ENCODE peak calls at places on chromosomes 11 and 22, in six cellular contexts. E is keratinocyte, Z is psoas muscle, A is cardiac muscle cell, B is left lung, R is ovary. P is an unnamed sample.

GRCh38 chr11:6505577-6506240 is 8.6 kb downstream of the DNHD1 start:
- DNase-seq in B (no peak), R (no peak), E (peak; percentile 28), A (peak; percentile 29), Z (no peak), P (no peak)

GRCh38 chr11:47244664-47245350 is 3.8 kb downstream of the ACP2 start:
- DNase-seq in E (no peak), A (no peak), B (peak; percentile 80), R (no peak), Z (no peak), P (peak; percentile 82)

GRCh38 chr11:297666-298405 is 1.5 kb downstream of the IFITM5 start:
- DNase-seq in R (no peak), Z (peak; percentile 23), E (no peak), B (peak; percentile 63), A (no peak), P (peak; percentile 71)

GRCh38 chr22:23772315-23773246 is at the start of gene MMP11:
- DNase-seq in Z (peak; percentile 71), A (peak; percentile 71), E (no peak), R (peak; percentile 58), B (peak; percentile 87), P (peak; percentile 88)

GRCh38 chr22:22235564-22235963 is 9.0 kb upstream of the VPREB1 start:
- DNase-seq in Z (no peak), E (no peak), R (no peak), B (no peak), A (no peak), P (no peak)

GRCh38 chr11:123303924-123304323 is 108.9 kb upstream of the CLMP start:
- DNase-seq in Z (no peak), A (no peak), B (no peak), E (no peak), R (no peak), P (no peak)

GRCh38 chr11:17171342-17171741 is 36.4 kb downstream of the PIK3C2A start:
- DNase-seq in E (no peak), R (no peak), Z (no peak), B (no peak), A (no peak), P (no peak)

GRCh38 chr22:39317756-39318506 is 1.5 kb downstream of the RPL3 start:
- DNase-seq in A (no peak), R (no peak), B (no peak), Z (no peak), E (peak; percentile 40), P (no peak)

GRCh38 chr11:115301029-115301428 is 203.2 kb downstream of the CADM1 start:
- DNase-seq in Z (no peak), E (no peak), B (no peak), R (no peak), A (no peak), P (no peak)

GRCh38 chr11:20197881-20198280 is 37.6 kb upstream of the DBX1 start:
- DNase-seq in Z (no peak), E (no peak), B (no peak), A (no peak), R (no peak), P (no peak)

GRCh38 chr22:19795617-19796008 is 35.0 kb downstream of the TBX1 start:
- DNase-seq in A (no peak), B (peak; percentile 32), R (no peak), E (no peak), Z (peak; percentile 44), P (no peak)

GRCh38 chr11:44943118-44943517 is 7.6 kb downstream of the TP53I11 start:
- DNase-seq in A (no peak), R (no peak), E (no peak), B (peak; percentile 84), Z (no peak), P (peak; percentile 73)

GRCh38 chr11:26442131-26442530 is 110.2 kb downstream of the ANO3 start:
- DNase-seq in R (no peak), Z (no peak), A (no peak), E (no peak), B (no peak), P (no peak)

GRCh38 chr11:9664276-9665171 is 647 bp downstream of the SWAP70 start:
- DNase-seq in Z (peak; percentile 58), E (no peak), B (peak; percentile 82), A (peak; percentile 26), R (peak; percentile 23), P (peak; percentile 79)

GRCh38 chr11:12807621-12808020 is 133.4 kb downstream of the TEAD1 start:
- DNase-seq in R (no peak), Z (no peak), B (peak; percentile 50), E (no peak), A (no peak), P (no peak)

GRCh38 chr22:24518774-24519485 is 23.8 kb downstream of the UPB1 start:
- DNase-seq in E (no peak), B (no peak), R (no peak), Z (no peak), A (no peak), P (no peak)

GRCh38 chr11:75562836-75563484 is 907 bp downstream of the SERPINH1 start:
- DNase-seq in A (peak; percentile 53), Z (peak; percentile 63), R (no peak), E (no peak), B (peak; percentile 71), P (peak; percentile 61)

GRCh38 chr11:68275721-68276488 is 4.1 kb upstream of the C11orf24 start:
- DNase-seq in A (no peak), B (no peak), Z (no peak), R (no peak), E (peak; percentile 88), P (no peak)

GRCh38 chr22:24106385-24107381 is 74.6 kb upstream of the SUSD2 start:
- DNase-seq in R (peak; percentile 42), E (no peak), A (no peak), B (peak; percentile 64), Z (no peak), P (no peak)

GRCh38 chr22:23147632-23148387 is 2.5 kb downstream of the RAB36 start:
- DNase-seq in Z (no peak), B (no peak), R (no peak), A (no peak), E (no peak), P (no peak)

GRCh38 chr11:2551131-2551530 is 106.3 kb downstream of the KCNQ1 start:
- DNase-seq in B (no peak), A (no peak), E (no peak), Z (peak; percentile 5), R (no peak), P (peak; percentile 14)

GRCh38 chr11:2549491-2549875 is 104.7 kb downstream of the KCNQ1 start:
- DNase-seq in R (peak; percentile 12), A (no peak), E (no peak), Z (no peak), B (no peak), P (peak; percentile 23)

GRCh38 chr11:2549080-2549479 is 104.3 kb downstream of the KCNQ1 start:
- DNase-seq in R (no peak), B (no peak), E (no peak), A (no peak), Z (peak; percentile 7), P (peak; percentile 61)

GRCh38 chr11:2549876-2550605 is 105.2 kb downstream of the KCNQ1 start:
- DNase-seq in E (no peak), R (peak; percentile 41), Z (peak; percentile 17), B (peak; percentile 70), A (no peak), P (peak; percentile 30)

GRCh38 chr11:2550606-2550970 is 105.8 kb downstream of the KCNQ1 start:
- DNase-seq in B (peak; percentile 59), A (no peak), Z (no peak), E (no peak), R (peak; percentile 15), P (peak; percentile 44)
- H3K4me1 ChIP-seq in B (no peaks in the 10 kb centered on the region), A (peaks cover 9% of the 10 kb centered on the region), Z (no peaks in the 10 kb centered on the region), E (no peaks in the 10 kb centered on the region), R (no peaks in the 10 kb centered on the region), P (no peaks in the 10 kb centered on the region)

DNA sequence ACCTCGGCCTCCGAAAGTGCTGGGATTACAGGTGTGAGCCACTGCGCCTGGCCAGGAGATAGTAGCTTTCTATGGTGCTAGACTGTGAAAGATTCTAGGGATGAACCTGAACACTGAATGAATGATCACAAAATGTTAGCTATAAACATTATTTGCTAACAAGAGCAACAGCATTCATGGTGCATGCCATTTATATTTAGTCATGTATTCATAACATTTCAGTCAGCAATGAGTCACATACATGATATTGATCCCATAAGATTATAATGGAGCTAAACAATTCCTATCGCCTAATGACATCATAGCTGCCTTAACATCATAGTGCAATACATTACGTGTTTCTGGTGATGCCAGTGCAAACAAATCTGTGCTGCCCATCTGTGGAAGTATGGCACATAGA is 164.0 kb downstream of the ARHGAP42 start:
- DNase-seq in R (no peak), A (no peak), B (no peak), Z (no peak), E (peak; percentile 48), P (no peak)
- H3K9me3 ChIP-seq in R (no peaks in the 10 kb centered on the region), A (no peaks in the 10 kb centered on the region), B (no peaks in the 10 kb centered on the region), Z (no peaks in the 10 kb centered on the region), E (no peaks in the 10 kb centered on the region), P (no peaks in the 10 kb centered on the region)

GRCh38 chr11:119369035-119369925 is 12.2 kb downstream of the USP2 start:
- DNase-seq in R (no peak), Z (no peak), E (no peak), B (no peak), A (no peak), P (peak; percentile 36)

GRCh38 chr11:119368121-119369034 is 13.1 kb downstream of the USP2 start:
- DNase-seq in B (no peak), R (peak; percentile 53), Z (peak; percentile 87), A (no peak), E (no peak), P (no peak)

GRCh38 chr11:119365071-119365591 is 16.4 kb downstream of the USP2 start:
- DNase-seq in Z (no peak), B (no peak), R (no peak), A (no peak), E (no peak), P (no peak)

GRCh38 chr11:119367661-119368120 is 13.8 kb downstream of the USP2 start:
- DNase-seq in A (no peak), Z (no peak), R (no peak), E (no peak), B (no peak), P (peak; percentile 53)

DNA sequence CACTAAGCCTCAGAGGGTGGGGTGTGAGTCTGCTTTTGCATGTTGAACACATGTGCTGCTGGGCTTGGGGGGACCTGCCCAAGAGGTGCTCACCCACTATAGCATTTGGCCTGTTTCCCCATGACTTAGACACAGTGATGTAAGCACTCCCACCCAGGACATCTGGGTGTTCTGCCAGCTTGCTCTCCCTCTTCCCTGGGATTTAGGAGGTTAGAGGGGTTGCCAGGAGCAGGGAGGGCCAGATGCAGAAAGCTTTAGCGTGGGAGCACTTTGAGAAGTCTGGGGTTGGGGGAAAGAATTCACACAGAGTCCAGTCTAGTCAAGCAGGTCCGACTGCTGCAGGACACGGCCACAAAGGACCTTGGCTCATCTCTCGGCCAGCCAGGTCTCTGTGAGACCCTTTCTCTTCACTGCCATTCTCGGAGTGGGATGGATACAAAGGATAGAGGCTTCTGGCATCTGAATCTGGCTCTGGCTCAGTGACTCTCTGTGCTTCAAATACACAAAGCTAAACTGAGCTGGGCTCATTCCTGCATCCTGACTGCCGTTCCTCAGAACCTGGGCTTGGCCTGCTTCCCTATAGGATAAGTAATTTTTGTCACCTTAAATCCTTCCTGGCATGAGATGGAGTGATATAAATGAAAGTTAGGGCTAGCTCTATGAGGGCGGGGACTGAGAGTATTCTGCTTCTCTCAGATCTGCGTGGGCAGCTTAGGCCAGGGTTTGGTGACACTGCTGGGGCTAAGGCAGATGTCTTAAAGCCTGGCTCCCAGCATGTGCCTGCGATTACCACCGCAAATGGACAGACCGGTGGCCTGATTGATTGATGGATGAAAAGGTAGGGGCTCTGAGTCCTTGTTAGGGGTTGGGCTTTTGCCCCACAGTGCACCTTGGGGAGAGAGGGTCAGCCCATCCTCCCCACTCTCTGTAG is 14.5 kb downstream of the USP2 start:
- DNase-seq in Z (no peak), E (no peak), A (no peak), B (no peak), R (no peak), P (no peak)
- H3K27ac ChIP-seq in Z (peak overlapping the region; percentile 97), E (no peak overlapping the region), A (no peak overlapping the region), B (no peak overlapping the region), R (no peak overlapping the region), P (no peak overlapping the region)

GRCh38 chr22:32518351-32518750 is 43.7 kb downstream of the FBXO7 start:
- DNase-seq in A (no peak), B (no peak), E (no peak), Z (no peak), R (no peak), P (no peak)
- H3K4me1 ChIP-seq in A (no peaks in the 10 kb centered on the region), B (no peaks in the 10 kb centered on the region), E (no peaks in the 10 kb centered on the region), Z (no peaks in the 10 kb centered on the region), R (no peaks in the 10 kb centered on the region), P (no peaks in the 10 kb centered on the region)